ENCODE peak calls at places on chromosomes 6 and 20, in nine cellular contexts. D is H9; Z is MM.1S; O is naive thymus-derived CD4-positive, alpha-beta T cell; S is PC-3; P is psoas muscle; Q is tibial nerve; H is IMR-90; B is NT2/D1. U is an unnamed sample.

GRCh38 chr20:15942130-15942529 is 631.1 kb downstream of the KIF16B start:
- DNase-seq in D (no peak), Z (no peak), O (no peak), S (peak; percentile 97), P (no peak), Q (no peak), H (no peak), B (no peak), U (no peak)

GRCh38 chr20:11993886-11994466 is 76.3 kb downstream of the BTBD3 start:
- DNase-seq in D (peak; percentile 38), Z (peak; percentile 97), O (no peak), S (no peak), P (no peak), Q (no peak), H (no peak), B (no peak), U (no peak)

GRCh38 chr20:19407731-19408130 is 195.3 kb downstream of the SLC24A3 start:
- DNase-seq in D (no peak), Z (no peak), O (no peak), S (peak; percentile 45), P (no peak), Q (no peak), H (no peak), B (no peak), U (no peak)

GRCh38 chr6:49978332-49979226 is 9.2 kb upstream of the DEFB113 start:
- DNase-seq in D (no peak), Z (peak; percentile 23), O (no peak), S (no peak), P (no peak), Q (no peak), H (no peak), B (no peak), U (no peak)

GRCh38 chr6:163585932-163586437 is 171.5 kb downstream of the QKI start:
- DNase-seq in D (no peak), Z (no peak), O (no peak), S (peak; percentile 74), P (peak; percentile 86), Q (peak; percentile 50), H (peak; percentile 93), B (no peak), U (no peak)

GRCh38 chr6:15819226-15819625 is 156.4 kb upstream of the DTNBP1 start:
- DNase-seq in D (no peak), Z (no peak), O (no peak), S (no peak), P (no peak), Q (no peak), H (no peak), B (no peak), U (no peak)

GRCh38 chr20:51258582-51259175 is 235.8 kb upstream of the KCNG1 start:
- DNase-seq in D (no peak), Z (no peak), O (no peak), S (peak; percentile 61), P (no peak), Q (no peak), H (peak; percentile 17), B (no peak), U (no peak)

GRCh38 chr6:119917186-119917585 is 567.6 kb upstream of the MAN1A1 start:
- DNase-seq in D (no peak), Z (peak; percentile 23), O (no peak), S (no peak), P (no peak), Q (no peak), H (no peak), B (no peak), U (no peak)

GRCh38 chr20:16491277-16491912 is 81.9 kb downstream of the KIF16B start:
- DNase-seq in D (no peak), Z (no peak), O (no peak), S (no peak), P (no peak), Q (no peak), H (peak; percentile 49), B (no peak), U (no peak)

GRCh38 chr20:38155811-38156210 is 9.3 kb downstream of the TGM2 start:
- DNase-seq in D (no peak), Z (no peak), O (no peak), S (no peak), P (no peak), Q (no peak), H (no peak), B (no peak), U (no peak)

GRCh38 chr6:137967689-137968467 is 100.8 kb downstream of the TNFAIP3 start:
- DNase-seq in D (no peak), Z (peak; percentile 1), O (no peak), S (no peak), P (no peak), Q (no peak), H (no peak), B (no peak), U (no peak)

GRCh38 chr6:162726997-162727346 is 594 bp downstream of the PRKN start:
- DNase-seq in D (no peak), Z (peak; percentile 6), O (no peak), S (peak; percentile 3), P (no peak), Q (no peak), H (no peak), B (no peak), U (no peak)

GRCh38 chr6:53862517-53863457 is 68.0 kb downstream of the LRRC1 start:
- DNase-seq in D (no peak), Z (no peak), O (no peak), S (peak; percentile 27), P (no peak), Q (no peak), H (peak; percentile 93), B (no peak), U (no peak)

GRCh38 chr6:26432622-26433021 is 7.7 kb upstream of the BTN3A3 start:
- DNase-seq in D (no peak), Z (no peak), O (no peak), S (no peak), P (no peak), Q (no peak), H (peak; percentile 18), B (no peak), U (no peak)

GRCh38 chr6:20696676-20697075 is 162.4 kb downstream of the CDKAL1 start:
- DNase-seq in D (no peak), Z (no peak), O (no peak), S (no peak), P (no peak), Q (no peak), H (peak; percentile 91), B (no peak), U (no peak)
- H3K4me1 ChIP-seq in D (peaks cover 4% of the 10 kb centered on the region), Z (no peaks in the 10 kb centered on the region), O (no peaks in the 10 kb centered on the region), S (peaks cover 7% of the 10 kb centered on the region), P (peaks cover 5% of the 10 kb centered on the region), Q (no peaks in the 10 kb centered on the region), H (peaks cover 2% of the 10 kb centered on the region), B (no peaks in the 10 kb centered on the region), U (no peaks in the 10 kb centered on the region)

DNA sequence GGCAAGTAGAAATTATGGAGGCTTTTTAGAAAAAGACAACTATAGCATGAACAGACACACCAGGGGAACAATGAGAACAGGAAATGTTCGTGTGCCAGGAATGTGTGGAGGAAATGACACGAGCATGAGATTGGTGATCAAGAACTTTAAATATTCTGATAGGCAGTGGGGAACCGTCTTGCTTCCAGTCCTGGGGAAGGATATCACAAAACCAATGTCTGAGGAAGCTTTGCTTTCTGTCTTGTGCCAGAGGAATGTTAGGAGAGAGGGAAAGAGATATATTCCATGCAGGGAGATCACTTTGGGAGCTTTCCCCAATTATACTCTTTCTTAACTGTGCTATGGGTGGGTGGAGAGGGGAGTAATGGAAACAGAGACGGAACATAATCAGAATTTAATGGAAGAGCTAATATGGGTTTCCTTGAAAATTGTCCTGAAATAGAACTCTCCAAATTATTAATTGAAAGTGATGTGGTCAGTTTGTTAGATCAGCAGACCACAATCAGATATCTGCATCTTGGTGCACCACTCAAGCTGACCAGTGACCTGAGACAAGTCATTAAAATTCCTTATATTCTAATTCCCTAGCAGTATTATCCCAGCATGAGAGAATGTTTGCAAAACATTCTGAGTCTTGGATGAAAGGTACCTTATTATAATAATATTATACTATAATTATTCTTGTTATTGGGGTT is 178.2 kb downstream of the SOX4 start:
- DNase-seq in D (no peak), Z (no peak), O (no peak), S (no peak), P (no peak), Q (no peak), H (no peak), B (no peak), U (no peak)
- H3K4me1 ChIP-seq in D (peaks cover 27% of the 10 kb centered on the region), Z (no peaks in the 10 kb centered on the region), O (no peaks in the 10 kb centered on the region), S (peaks cover 30% of the 10 kb centered on the region), P (peaks cover 3% of the 10 kb centered on the region), Q (no peaks in the 10 kb centered on the region), H (peaks cover 5% of the 10 kb centered on the region), B (no peaks in the 10 kb centered on the region), U (no peaks in the 10 kb centered on the region)

GRCh38 chr6:152298055-152298647 is 339.0 kb downstream of the SYNE1 start:
- DNase-seq in D (no peak), Z (peak; percentile 28), O (no peak), S (no peak), P (no peak), Q (no peak), H (no peak), B (no peak), U (no peak)
- H3K4me1 ChIP-seq in D (peaks cover 3% of the 10 kb centered on the region), Z (no peaks in the 10 kb centered on the region), O (peaks cover 12% of the 10 kb centered on the region), S (peaks cover 8% of the 10 kb centered on the region), P (peaks cover 21% of the 10 kb centered on the region), Q (no peaks in the 10 kb centered on the region), H (peaks cover 9% of the 10 kb centered on the region), B (no peaks in the 10 kb centered on the region), U (peaks cover 10% of the 10 kb centered on the region)

GRCh38 chr20:47361268-47361665 is 4.8 kb upstream of the ZMYND8 start:
- DNase-seq in D (no peak), Z (no peak), O (no peak), S (no peak), P (no peak), Q (no peak), H (no peak), B (no peak), U (no peak)
- H3K4me1 ChIP-seq in D (peaks cover 31% of the 10 kb centered on the region), Z (peaks cover 12% of the 10 kb centered on the region), O (peaks cover 46% of the 10 kb centered on the region), S (peaks cover 53% of the 10 kb centered on the region), P (peaks cover 58% of the 10 kb centered on the region), Q (peaks cover 14% of the 10 kb centered on the region), H (peaks cover 42% of the 10 kb centered on the region), B (peaks cover 24% of the 10 kb centered on the region), U (peaks cover 15% of the 10 kb centered on the region)

DNA sequence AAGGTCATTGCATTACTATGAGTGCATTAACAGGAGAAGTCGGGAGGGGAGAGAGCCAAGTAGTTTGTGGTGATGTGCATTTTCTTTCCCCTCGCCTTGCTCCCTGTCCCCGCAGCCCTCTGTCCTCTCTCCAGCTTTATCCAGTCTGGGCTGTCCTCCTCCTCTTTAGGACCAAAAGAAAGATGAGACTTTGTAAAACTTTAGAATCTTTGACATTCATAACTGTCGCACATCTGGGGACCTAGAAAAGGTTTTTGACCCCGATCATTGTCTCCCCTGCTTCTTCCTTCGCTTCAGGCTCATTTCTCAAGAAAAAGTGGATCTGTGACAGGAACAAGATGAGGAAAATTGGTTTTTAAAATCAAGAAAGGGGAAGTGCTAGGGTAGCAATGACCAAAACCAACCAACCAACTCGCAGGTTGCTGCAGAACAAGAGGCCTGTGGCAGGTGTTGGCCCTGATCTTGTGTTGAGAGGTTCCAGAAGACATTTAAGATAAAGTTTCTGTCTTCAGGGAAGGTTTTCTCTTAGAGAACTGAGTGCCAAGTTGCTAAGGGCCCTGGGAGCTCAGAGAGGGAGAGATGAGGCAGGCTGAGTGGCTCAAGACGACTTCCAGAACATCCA is 17.6 kb downstream of the SYTL3 start:
- DNase-seq in D (no peak), Z (no peak), O (no peak), S (no peak), P (no peak), Q (no peak), H (no peak), B (no peak), U (no peak)
- H3K4me1 ChIP-seq in D (no peaks in the 10 kb centered on the region), Z (no peaks in the 10 kb centered on the region), O (peaks cover 8% of the 10 kb centered on the region), S (peaks cover 11% of the 10 kb centered on the region), P (peaks cover 57% of the 10 kb centered on the region), Q (no peaks in the 10 kb centered on the region), H (peaks cover 8% of the 10 kb centered on the region), B (no peaks in the 10 kb centered on the region), U (no peaks in the 10 kb centered on the region)

GRCh38 chr6:4781967-4782537 is 5.8 kb downstream of the CDYL start:
- DNase-seq in D (no peak), Z (no peak), O (no peak), S (no peak), P (no peak), Q (no peak), H (no peak), B (no peak), U (no peak)
- H3K4me1 ChIP-seq in D (peaks cover 11% of the 10 kb centered on the region), Z (peaks cover 49% of the 10 kb centered on the region), O (peaks cover 10% of the 10 kb centered on the region), S (peaks cover 6% of the 10 kb centered on the region), P (peaks cover 26% of the 10 kb centered on the region), Q (no peaks in the 10 kb centered on the region), H (peaks cover 3% of the 10 kb centered on the region), B (peaks cover 3% of the 10 kb centered on the region), U (peaks cover 8% of the 10 kb centered on the region)